ENCODE peak calls at places on chromosomes 12 and 14, in four cellular contexts. One of them, this sample, is unnamed.

GRCh38 chr14:95784137-95784536 is 70.2 kb upstream of the TCL1A start:
- DNase-seq in LoVo: peak
- DNase-seq in ACHN: peak
- DNase-seq in lower lobe of right lung: no peak
- DNase-seq in this sample: no peak

GRCh38 chr14:74404435-74404834 is 21.6 kb downstream of the SYNDIG1L start:
- DNase-seq in LoVo: no peak
- DNase-seq in ACHN: no peak
- DNase-seq in lower lobe of right lung: peak
- DNase-seq in this sample: peak

GRCh38 chr12:34396861-34397590 is 374.7 kb downstream of the ALG10 start:
- DNase-seq in LoVo: no peak
- DNase-seq in ACHN: no peak
- DNase-seq in lower lobe of right lung: peak
- DNase-seq in this sample: peak

GRCh38 chr12:96421014-96421413 is 20.8 kb upstream of the CDK17 start:
- DNase-seq in LoVo: no peak
- DNase-seq in ACHN: no peak
- DNase-seq in lower lobe of right lung: no peak
- DNase-seq in this sample: no peak

GRCh38 chr14:32986791-32987545 is 48.3 kb downstream of the NPAS3 start:
- DNase-seq in LoVo: no peak
- DNase-seq in ACHN: no peak
- DNase-seq in lower lobe of right lung: no peak
- DNase-seq in this sample: no peak

GRCh38 chr12:92621833-92622232 is 81.0 kb upstream of the PLEKHG7 start:
- DNase-seq in LoVo: no peak
- DNase-seq in ACHN: no peak
- DNase-seq in lower lobe of right lung: no peak
- DNase-seq in this sample: no peak

GRCh38 chr14:21071225-21072041 is 1.3 kb downstream of the ARHGEF40 start:
- DNase-seq in LoVo: no peak
- DNase-seq in ACHN: peak
- DNase-seq in lower lobe of right lung: peak
- DNase-seq in this sample: peak

GRCh38 chr14:75989134-75989533 is 3.6 kb downstream of the IFT43 start:
- DNase-seq in LoVo: no peak
- DNase-seq in ACHN: no peak
- DNase-seq in lower lobe of right lung: no peak
- DNase-seq in this sample: no peak

GRCh38 chr14:81738946-81739659 is 205.4 kb upstream of the SEL1L start:
- DNase-seq in LoVo: no peak
- DNase-seq in ACHN: no peak
- DNase-seq in lower lobe of right lung: no peak
- DNase-seq in this sample: no peak

GRCh38 chr12:104790296-104791125 is 167.6 kb downstream of the SLC41A2 start:
- DNase-seq in LoVo: peak
- DNase-seq in ACHN: peak
- DNase-seq in lower lobe of right lung: peak
- DNase-seq in this sample: peak

GRCh38 chr12:23666866-23667265 is 282.6 kb downstream of the SOX5 start:
- DNase-seq in LoVo: no peak
- DNase-seq in ACHN: no peak
- DNase-seq in lower lobe of right lung: no peak
- DNase-seq in this sample: no peak

GRCh38 chr12:6688543-6688999 is 604 bp downstream of the ZNF384 start:
- DNase-seq in LoVo: peak
- DNase-seq in ACHN: peak
- DNase-seq in lower lobe of right lung: peak
- DNase-seq in this sample: peak

GRCh38 chr12:78887008-78887407 is 22.4 kb downstream of the SYT1 start:
- DNase-seq in LoVo: peak
- DNase-seq in ACHN: peak
- DNase-seq in lower lobe of right lung: no peak
- DNase-seq in this sample: no peak

GRCh38 chr12:47818007-47818376 is 1.7 kb downstream of the HDAC7 start:
- DNase-seq in LoVo: no peak
- DNase-seq in ACHN: no peak
- DNase-seq in lower lobe of right lung: no peak
- DNase-seq in this sample: peak

GRCh38 chr14:90273532-90273931 is 17.2 kb downstream of the PSMC1 start:
- DNase-seq in LoVo: no peak
- DNase-seq in ACHN: no peak
- DNase-seq in lower lobe of right lung: no peak
- DNase-seq in this sample: no peak

GRCh38 chr12:25743679-25744078 is 190.6 kb upstream of the LMNTD1 start:
- DNase-seq in LoVo: no peak
- DNase-seq in ACHN: no peak
- DNase-seq in lower lobe of right lung: no peak
- DNase-seq in this sample: no peak